ENCODE peak calls at places on chromosome 19, in five cellular contexts. One of them, this sample, is unnamed.

GRCh38 chr19:5156231-5156986 is 184.2 kb downstream of the PTPRS start:
- DNase-seq in AG10803: no peak
- DNase-seq in A549: no peak
- DNase-seq in activated B cell treated with CpG ODN at 0.5 μM for 24 hours: no peak
- DNase-seq in mesothelial cell of epicardium: no peak
- DNase-seq in this sample: no peak

GRCh38 chr19:42197375-42197817 is 20.1 kb downstream of the DEDD2 start:
- DNase-seq in AG10803: no peak
- DNase-seq in A549: no peak
- DNase-seq in activated B cell treated with CpG ODN at 0.5 μM for 24 hours: no peak
- DNase-seq in mesothelial cell of epicardium: no peak
- DNase-seq in this sample: no peak

GRCh38 chr19:38203197-38203596 is 20.8 kb downstream of the DPF1 start:
- DNase-seq in AG10803: no peak
- DNase-seq in A549: no peak
- DNase-seq in activated B cell treated with CpG ODN at 0.5 μM for 24 hours: no peak
- DNase-seq in mesothelial cell of epicardium: no peak
- DNase-seq in this sample: no peak

GRCh38 chr19:38494379-38494778 is 60.9 kb downstream of the RYR1 start:
- DNase-seq in AG10803: no peak
- DNase-seq in A549: no peak
- DNase-seq in activated B cell treated with CpG ODN at 0.5 μM for 24 hours: no peak
- DNase-seq in mesothelial cell of epicardium: no peak
- DNase-seq in this sample: no peak

GRCh38 chr19:28435551-28436261 is 777.2 kb downstream of the UQCRFS1 start:
- DNase-seq in AG10803: no peak
- DNase-seq in A549: no peak
- DNase-seq in activated B cell treated with CpG ODN at 0.5 μM for 24 hours: no peak
- DNase-seq in mesothelial cell of epicardium: no peak
- DNase-seq in this sample: no peak

GRCh38 chr19:47432499-47432898 is 13.2 kb upstream of the MEIS3 start:
- DNase-seq in AG10803: no peak
- DNase-seq in A549: no peak
- DNase-seq in activated B cell treated with CpG ODN at 0.5 μM for 24 hours: no peak
- DNase-seq in mesothelial cell of epicardium: no peak
- DNase-seq in this sample: no peak

GRCh38 chr19:12638611-12639182 is 27.8 kb downstream of the MAN2B1 start:
- DNase-seq in AG10803: no peak
- DNase-seq in A549: no peak
- DNase-seq in activated B cell treated with CpG ODN at 0.5 μM for 24 hours: no peak
- DNase-seq in mesothelial cell of epicardium: no peak
- DNase-seq in this sample: no peak

GRCh38 chr19:55602104-55603001 is 2.3 kb downstream of the ZNF524 start:
- DNase-seq in AG10803: no peak
- DNase-seq in A549: no peak
- DNase-seq in activated B cell treated with CpG ODN at 0.5 μM for 24 hours: no peak
- DNase-seq in mesothelial cell of epicardium: no peak
- DNase-seq in this sample: no peak

GRCh38 chr19:44875666-44876418 is 15.2 kb upstream of the TOMM40 start:
- DNase-seq in AG10803: peak
- DNase-seq in A549: no peak
- DNase-seq in activated B cell treated with CpG ODN at 0.5 μM for 24 hours: no peak
- DNase-seq in mesothelial cell of epicardium: no peak
- DNase-seq in this sample: no peak

GRCh38 chr19:40217027-40217810 is 965 bp downstream of the TTC9B start:
- DNase-seq in AG10803: no peak
- DNase-seq in A549: peak
- DNase-seq in activated B cell treated with CpG ODN at 0.5 μM for 24 hours: no peak
- DNase-seq in mesothelial cell of epicardium: peak
- DNase-seq in this sample: no peak

GRCh38 chr19:36436531-36436930 is 18.1 kb upstream of the ZFP82 start:
- DNase-seq in AG10803: no peak
- DNase-seq in A549: peak
- DNase-seq in activated B cell treated with CpG ODN at 0.5 μM for 24 hours: no peak
- DNase-seq in mesothelial cell of epicardium: no peak
- DNase-seq in this sample: no peak

GRCh38 chr19:49739933-49740332 is 23.2 kb downstream of the TSKS start:
- DNase-seq in AG10803: no peak
- DNase-seq in A549: no peak
- DNase-seq in activated B cell treated with CpG ODN at 0.5 μM for 24 hours: no peak
- DNase-seq in mesothelial cell of epicardium: no peak
- DNase-seq in this sample: no peak

GRCh38 chr19:54739587-54740497 is 1.5 kb downstream of the KIR2DL3 start:
- DNase-seq in AG10803: no peak
- DNase-seq in A549: no peak
- DNase-seq in activated B cell treated with CpG ODN at 0.5 μM for 24 hours: no peak
- DNase-seq in mesothelial cell of epicardium: no peak
- DNase-seq in this sample: no peak

GRCh38 chr19:54439174-54439851 is 9.7 kb upstream of the LENG8 start:
- DNase-seq in AG10803: peak
- DNase-seq in A549: peak
- DNase-seq in activated B cell treated with CpG ODN at 0.5 μM for 24 hours: no peak
- DNase-seq in mesothelial cell of epicardium: no peak
- DNase-seq in this sample: peak

GRCh38 chr19:3055741-3056453 is 6.4 kb downstream of the TLE5 start:
- DNase-seq in AG10803: no peak
- DNase-seq in A549: peak
- DNase-seq in activated B cell treated with CpG ODN at 0.5 μM for 24 hours: no peak
- DNase-seq in mesothelial cell of epicardium: peak
- DNase-seq in this sample: no peak

GRCh38 chr19:21698215-21698614 is 69.2 kb downstream of the ZNF100 start:
- DNase-seq in AG10803: peak
- DNase-seq in A549: no peak
- DNase-seq in activated B cell treated with CpG ODN at 0.5 μM for 24 hours: no peak
- DNase-seq in mesothelial cell of epicardium: no peak
- DNase-seq in this sample: no peak

GRCh38 chr19:42275103-42275502 is 6.1 kb downstream of the CIC start:
- DNase-seq in AG10803: no peak
- DNase-seq in A549: no peak
- DNase-seq in activated B cell treated with CpG ODN at 0.5 μM for 24 hours: no peak
- DNase-seq in mesothelial cell of epicardium: no peak
- DNase-seq in this sample: no peak

GRCh38 chr19:1429750-1430149 is 8.4 kb upstream of the RPS15 start:
- DNase-seq in AG10803: no peak
- DNase-seq in A549: no peak
- DNase-seq in activated B cell treated with CpG ODN at 0.5 μM for 24 hours: no peak
- DNase-seq in mesothelial cell of epicardium: no peak
- DNase-seq in this sample: no peak

GRCh38 chr19:35559781-35560180 is 3.7 kb downstream of the ATP4A start:
- DNase-seq in AG10803: no peak
- DNase-seq in A549: no peak
- DNase-seq in activated B cell treated with CpG ODN at 0.5 μM for 24 hours: no peak
- DNase-seq in mesothelial cell of epicardium: no peak
- DNase-seq in this sample: no peak

GRCh38 chr19:38004505-38005223 is 97.7 kb downstream of the SIPA1L3 start:
- DNase-seq in AG10803: peak
- DNase-seq in A549: peak
- DNase-seq in activated B cell treated with CpG ODN at 0.5 μM for 24 hours: peak
- DNase-seq in mesothelial cell of epicardium: peak
- DNase-seq in this sample: peak

GRCh38 chr19:13212759-13213330 is 62.6 kb downstream of the IER2 start:
- DNase-seq in AG10803: peak
- DNase-seq in A549: peak
- DNase-seq in activated B cell treated with CpG ODN at 0.5 μM for 24 hours: peak
- DNase-seq in mesothelial cell of epicardium: no peak
- DNase-seq in this sample: peak

GRCh38 chr19:12994701-12995595 is at the start of gene NFIX:
- DNase-seq in AG10803: peak
- DNase-seq in A549: no peak
- DNase-seq in activated B cell treated with CpG ODN at 0.5 μM for 24 hours: peak
- DNase-seq in mesothelial cell of epicardium: peak
- DNase-seq in this sample: no peak

GRCh38 chr19:55340144-55340783 is 588 bp downstream of the KMT5C start:
- DNase-seq in AG10803: no peak
- DNase-seq in A549: peak
- DNase-seq in activated B cell treated with CpG ODN at 0.5 μM for 24 hours: no peak
- DNase-seq in mesothelial cell of epicardium: no peak
- DNase-seq in this sample: no peak

GRCh38 chr19:13054605-13055212 is 47.9 kb downstream of the LYL1 start:
- DNase-seq in AG10803: no peak
- DNase-seq in A549: no peak
- DNase-seq in activated B cell treated with CpG ODN at 0.5 μM for 24 hours: no peak
- DNase-seq in mesothelial cell of epicardium: no peak
- DNase-seq in this sample: no peak

GRCh38 chr19:32406161-32407003 is 812 bp downstream of the DPY19L3 start:
- DNase-seq in AG10803: no peak
- DNase-seq in A549: no peak
- DNase-seq in activated B cell treated with CpG ODN at 0.5 μM for 24 hours: no peak
- DNase-seq in mesothelial cell of epicardium: no peak
- DNase-seq in this sample: no peak

GRCh38 chr19:6947745-6948144 is 60.4 kb downstream of the ADGRE1 start:
- DNase-seq in AG10803: peak
- DNase-seq in A549: peak
- DNase-seq in activated B cell treated with CpG ODN at 0.5 μM for 24 hours: no peak
- DNase-seq in mesothelial cell of epicardium: no peak
- DNase-seq in this sample: no peak

GRCh38 chr19:19447536-19448237 is 42.2 kb downstream of the GATAD2A start:
- DNase-seq in AG10803: peak
- DNase-seq in A549: no peak
- DNase-seq in activated B cell treated with CpG ODN at 0.5 μM for 24 hours: no peak
- DNase-seq in mesothelial cell of epicardium: no peak
- DNase-seq in this sample: no peak

GRCh38 chr19:37867831-37868230 is 38.6 kb downstream of the WDR87 start:
- DNase-seq in AG10803: peak
- DNase-seq in A549: peak
- DNase-seq in activated B cell treated with CpG ODN at 0.5 μM for 24 hours: no peak
- DNase-seq in mesothelial cell of epicardium: no peak
- DNase-seq in this sample: no peak

GRCh38 chr19:33467851-33468250 is 53.7 kb downstream of the PEPD start:
- DNase-seq in AG10803: no peak
- DNase-seq in A549: no peak
- DNase-seq in activated B cell treated with CpG ODN at 0.5 μM for 24 hours: no peak
- DNase-seq in mesothelial cell of epicardium: no peak
- DNase-seq in this sample: no peak

GRCh38 chr19:14767466-14767971 is 10.8 kb downstream of the ADGRE2 start:
- DNase-seq in AG10803: no peak
- DNase-seq in A549: no peak
- DNase-seq in activated B cell treated with CpG ODN at 0.5 μM for 24 hours: no peak
- DNase-seq in mesothelial cell of epicardium: no peak
- DNase-seq in this sample: no peak

GRCh38 chr19:44588753-44589112 is 24.6 kb upstream of the IGSF23 start:
- DNase-seq in AG10803: no peak
- DNase-seq in A549: no peak
- DNase-seq in activated B cell treated with CpG ODN at 0.5 μM for 24 hours: no peak
- DNase-seq in mesothelial cell of epicardium: no peak
- DNase-seq in this sample: no peak

GRCh38 chr19:38683393-38684077 is 36.1 kb downstream of the ACTN4 start:
- DNase-seq in AG10803: peak
- DNase-seq in A549: peak
- DNase-seq in activated B cell treated with CpG ODN at 0.5 μM for 24 hours: peak
- DNase-seq in mesothelial cell of epicardium: peak
- DNase-seq in this sample: no peak

GRCh38 chr19:13396256-13397080 is 109.8 kb downstream of the CACNA1A start:
- DNase-seq in AG10803: peak
- DNase-seq in A549: peak
- DNase-seq in activated B cell treated with CpG ODN at 0.5 μM for 24 hours: no peak
- DNase-seq in mesothelial cell of epicardium: no peak
- DNase-seq in this sample: peak

GRCh38 chr19:48433337-48433736 is 12.4 kb upstream of the GRWD1 start:
- DNase-seq in AG10803: no peak
- DNase-seq in A549: no peak
- DNase-seq in activated B cell treated with CpG ODN at 0.5 μM for 24 hours: no peak
- DNase-seq in mesothelial cell of epicardium: no peak
- DNase-seq in this sample: no peak

GRCh38 chr19:18775586-18776287 is 15.4 kb downstream of the COMP start:
- DNase-seq in AG10803: peak
- DNase-seq in A549: no peak
- DNase-seq in activated B cell treated with CpG ODN at 0.5 μM for 24 hours: no peak
- DNase-seq in mesothelial cell of epicardium: no peak
- DNase-seq in this sample: no peak

GRCh38 chr19:28980236-28980868 is 232.6 kb downstream of the UQCRFS1 start:
- DNase-seq in AG10803: peak
- DNase-seq in A549: peak
- DNase-seq in activated B cell treated with CpG ODN at 0.5 μM for 24 hours: no peak
- DNase-seq in mesothelial cell of epicardium: no peak
- DNase-seq in this sample: no peak

DNA sequence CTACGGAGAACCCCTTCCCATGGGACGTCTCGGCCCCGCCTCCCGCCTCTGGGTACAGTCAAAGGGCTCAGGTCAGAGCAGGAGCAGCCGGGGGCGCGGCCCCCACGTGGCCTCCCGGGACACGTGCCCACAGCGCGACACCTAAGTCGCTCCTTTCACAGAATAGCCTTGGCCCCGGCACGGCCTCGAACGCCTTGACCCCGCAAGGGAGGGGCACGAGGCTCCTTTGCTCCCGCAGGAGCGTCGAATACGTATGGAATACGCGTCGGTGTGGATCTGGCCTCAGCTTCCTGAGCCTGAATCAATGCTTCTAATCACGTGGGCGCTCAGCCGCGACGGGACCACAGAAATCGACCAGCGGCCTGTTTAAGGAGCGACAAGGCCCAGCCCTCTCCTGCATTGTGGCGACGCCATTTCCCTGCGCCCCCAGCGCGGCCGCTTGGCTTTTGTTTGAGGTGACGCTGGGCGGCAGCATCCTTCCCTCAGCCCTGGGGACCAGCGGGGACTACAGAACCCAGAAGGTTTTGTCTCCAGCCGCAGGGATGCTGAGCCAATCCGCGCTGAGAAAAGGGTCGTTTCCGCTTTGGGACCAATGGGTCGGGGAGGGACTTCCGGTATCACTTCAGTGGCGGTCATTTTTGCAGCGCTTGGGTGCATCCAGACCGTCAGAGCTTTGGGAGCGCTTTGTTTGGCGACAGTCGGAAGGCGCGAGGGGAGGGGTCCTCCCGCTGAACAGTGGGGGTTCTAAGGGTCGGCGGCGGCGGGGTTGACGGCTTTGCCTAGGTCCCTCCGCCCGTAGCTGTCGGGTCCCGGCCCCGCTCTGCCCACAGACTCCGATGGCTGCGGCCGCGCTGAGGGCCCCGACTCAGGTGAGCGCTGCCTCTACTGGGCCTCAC is at the start of gene ZIK1:
- DNase-seq in AG10803: peak
- DNase-seq in A549: no peak
- DNase-seq in activated B cell treated with CpG ODN at 0.5 μM for 24 hours: peak
- DNase-seq in mesothelial cell of epicardium: peak
- DNase-seq in this sample: peak
- TF ChIP-seq CTCF in AG10803: no peak
- TF ChIP-seq CTCF in A549: no peak
- TF ChIP-seq CTCF in activated B cell treated with CpG ODN at 0.5 μM for 24 hours: no peak
- TF ChIP-seq CTCF in mesothelial cell of epicardium: no peak
- TF ChIP-seq CTCF in this sample: no peak

GRCh38 chr19:51703655-51704515 is 10.8 kb downstream of the SPACA6 start:
- DNase-seq in AG10803: peak
- DNase-seq in A549: peak
- DNase-seq in activated B cell treated with CpG ODN at 0.5 μM for 24 hours: peak
- DNase-seq in mesothelial cell of epicardium: peak
- DNase-seq in this sample: peak
- TF ChIP-seq CTCF in AG10803: peak
- TF ChIP-seq CTCF in A549: peak
- TF ChIP-seq CTCF in activated B cell treated with CpG ODN at 0.5 μM for 24 hours: no peak
- TF ChIP-seq CTCF in mesothelial cell of epicardium: no peak
- TF ChIP-seq CTCF in this sample: peak

GRCh38 chr19:58328999-58329398 is 2.2 kb downstream of the ZSCAN22 start:
- DNase-seq in AG10803: no peak
- DNase-seq in A549: peak
- DNase-seq in activated B cell treated with CpG ODN at 0.5 μM for 24 hours: no peak
- DNase-seq in mesothelial cell of epicardium: no peak
- DNase-seq in this sample: peak
- TF ChIP-seq CTCF in AG10803: no peak
- TF ChIP-seq CTCF in A549: no peak
- TF ChIP-seq CTCF in activated B cell treated with CpG ODN at 0.5 μM for 24 hours: no peak
- TF ChIP-seq CTCF in mesothelial cell of epicardium: no peak
- TF ChIP-seq CTCF in this sample: peak

GRCh38 chr19:10964903-10965302 is 4.1 kb downstream of the SMARCA4 start:
- DNase-seq in AG10803: no peak
- DNase-seq in A549: no peak
- DNase-seq in activated B cell treated with CpG ODN at 0.5 μM for 24 hours: no peak
- DNase-seq in mesothelial cell of epicardium: no peak
- DNase-seq in this sample: no peak
- TF ChIP-seq CTCF in AG10803: no peak
- TF ChIP-seq CTCF in A549: no peak
- TF ChIP-seq CTCF in activated B cell treated with CpG ODN at 0.5 μM for 24 hours: no peak
- TF ChIP-seq CTCF in mesothelial cell of epicardium: peak
- TF ChIP-seq CTCF in this sample: peak

This sample was measured in neural crest cell.